ENCODE peak calls at places on chromosomes 13 and 19, in eight cellular contexts. H, R, U, E, O, K, P and S are unnamed samples.

GRCh38 chr19:11140896-11141295 is 14.7 kb downstream of the SPC24 start:
- DNase-seq in H (no peak), R (no peak), U (no peak), E (no peak), O (no peak), K (no peak), P (no peak), S (no peak)

GRCh38 chr13:86856996-86857395 is 814.2 kb upstream of the SLITRK5 start:
- DNase-seq in H (no peak), R (no peak), U (no peak), E (no peak), O (no peak), K (no peak), P (no peak), S (no peak)

GRCh38 chr19:48379058-48379457 is 12.3 kb downstream of the KDELR1 start:
- DNase-seq in H (no peak), R (no peak), U (no peak), E (no peak), O (no peak), K (no peak), P (no peak), S (no peak)

GRCh38 chr19:34432797-34433196 is 4.6 kb downstream of the UBA2 start:
- DNase-seq in H (no peak), R (peak), U (peak), E (no peak), O (no peak), K (no peak), P (peak), S (no peak)

GRCh38 chr13:31929031-31929770 is 102.4 kb upstream of the FRY start:
- DNase-seq in H (no peak), R (no peak), U (no peak), E (no peak), O (no peak), K (no peak), P (no peak), S (no peak)

GRCh38 chr13:99968521-99969367 is 2.8 kb downstream of the ZIC5 start:
- DNase-seq in H (no peak), R (no peak), U (no peak), E (peak), O (no peak), K (no peak), P (no peak), S (no peak)

GRCh38 chr13:84962141-84962750 is 837.0 kb downstream of the SLITRK6 start:
- DNase-seq in H (no peak), R (no peak), U (no peak), E (no peak), O (no peak), K (peak), P (no peak), S (no peak)

GRCh38 chr19:8079988-8080387 is 27.4 kb downstream of the CCL25 start:
- DNase-seq in H (no peak), R (no peak), U (no peak), E (no peak), O (no peak), K (peak), P (no peak), S (no peak)

GRCh38 chr19:6802336-6803035 is 30.0 kb downstream of the VAV1 start:
- DNase-seq in H (peak), R (peak), U (peak), E (peak), O (peak), K (no peak), P (peak), S (no peak)

GRCh38 chr13:52850396-52851152 is 2.1 kb upstream of the PCDH8 start:
- DNase-seq in H (no peak), R (peak), U (peak), E (peak), O (peak), K (peak), P (peak), S (peak)

GRCh38 chr13:48006396-48006795 is 5.3 kb upstream of the SUCLA2 start:
- DNase-seq in H (no peak), R (no peak), U (no peak), E (no peak), O (no peak), K (no peak), P (no peak), S (no peak)

GRCh38 chr19:49567722-49568454 is 12.5 kb downstream of the NOSIP start:
- DNase-seq in H (peak), R (no peak), U (no peak), E (peak), O (no peak), K (no peak), P (no peak), S (no peak)

GRCh38 chr19:10316229-10317044 is 622 bp upstream of the FDX2 start:
- DNase-seq in H (no peak), R (no peak), U (no peak), E (no peak), O (no peak), K (peak), P (no peak), S (peak)

GRCh38 chr19:17211547-17212446 is 3.4 kb upstream of the USE1 start:
- DNase-seq in H (no peak), R (no peak), U (no peak), E (no peak), O (no peak), K (no peak), P (no peak), S (no peak)

GRCh38 chr19:54792814-54793213 is 10.6 kb upstream of the KIR2DL4 start:
- DNase-seq in H (no peak), R (no peak), U (no peak), E (no peak), O (no peak), K (no peak), P (no peak), S (no peak)

GRCh38 chr19:1794424-1795185 is 17.5 kb downstream of the ATP8B3 start:
- DNase-seq in H (peak), R (no peak), U (no peak), E (no peak), O (no peak), K (no peak), P (no peak), S (no peak)

GRCh38 chr13:20002766-20003165 is 44.2 kb downstream of the ZMYM2 start:
- DNase-seq in H (no peak), R (no peak), U (no peak), E (no peak), O (no peak), K (no peak), P (no peak), S (no peak)

GRCh38 chr19:1001538-1002166 is 1.4 kb downstream of the GRIN3B start:
- DNase-seq in H (peak), R (peak), U (no peak), E (peak), O (no peak), K (peak), P (no peak), S (no peak)

GRCh38 chr19:1038995-1039645 is 787 bp upstream of the ABCA7 start:
- DNase-seq in H (no peak), R (no peak), U (no peak), E (no peak), O (no peak), K (no peak), P (no peak), S (no peak)

GRCh38 chr13:33543089-33543459 is 257.5 kb upstream of the STARD13 start:
- DNase-seq in H (no peak), R (no peak), U (no peak), E (no peak), O (no peak), K (no peak), P (no peak), S (no peak)

GRCh38 chr19:45568732-45569131 is 15.9 kb downstream of the OPA3 start:
- DNase-seq in H (no peak), R (peak), U (no peak), E (no peak), O (no peak), K (no peak), P (no peak), S (no peak)
- H3K27ac ChIP-seq in H (no peak), R (peak), U (peak), E (peak), O (no peak), K (no peak), P (peak), S (peak)

DNA sequence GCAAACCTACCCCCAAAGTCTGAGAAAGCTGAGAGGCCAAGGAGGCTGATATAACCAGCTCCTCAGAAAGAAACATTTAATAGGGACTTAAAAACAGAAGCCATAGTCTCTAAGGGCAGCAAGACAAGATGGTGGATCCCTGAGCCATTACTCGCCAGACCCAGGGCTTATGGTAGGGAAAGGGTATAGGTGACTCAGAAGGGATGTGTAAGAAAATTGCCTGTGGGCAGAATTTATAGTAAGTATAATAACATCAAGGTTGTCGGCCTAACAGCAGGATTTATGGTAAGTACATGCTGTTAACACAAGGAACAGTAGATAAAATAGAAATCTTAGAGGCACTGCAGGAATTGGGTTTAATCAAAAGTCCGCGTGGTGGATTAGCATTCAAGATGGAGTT is 14.7 kb downstream of the KBTBD6 start:
- DNase-seq in H (no peak), R (no peak), U (no peak), E (no peak), O (no peak), K (no peak), P (no peak), S (no peak)
- H3K27ac ChIP-seq in H (no peak), R (no peak), U (no peak), E (no peak), O (no peak), K (no peak), P (no peak), S (no peak)

GRCh38 chr19:41428481-41428859 is 1.3 kb upstream of the B3GNT8 start:
- DNase-seq in H (no peak), R (no peak), U (no peak), E (no peak), O (no peak), K (no peak), P (no peak), S (no peak)

GRCh38 chr19:41430907-41431306 is 3.7 kb upstream of the B3GNT8 start:
- DNase-seq in H (no peak), R (no peak), U (no peak), E (no peak), O (no peak), K (no peak), P (no peak), S (no peak)

GRCh38 chr19:41433171-41433570 is 6.0 kb upstream of the B3GNT8 start:
- DNase-seq in H (no peak), R (no peak), U (no peak), E (no peak), O (no peak), K (peak), P (no peak), S (peak)

GRCh38 chr19:41434450-41434849 is 5.3 kb downstream of the DMAC2 start:
- DNase-seq in H (no peak), R (no peak), U (no peak), E (no peak), O (no peak), K (peak), P (no peak), S (peak)

GRCh38 chr19:41431426-41432386 is 4.5 kb upstream of the B3GNT8 start:
- DNase-seq in H (no peak), R (peak), U (peak), E (no peak), O (no peak), K (no peak), P (peak), S (no peak)
- H3K27ac ChIP-seq in H (no peak), R (peak), U (peak), E (no peak), O (peak), K (no peak), P (peak), S (no peak)

GRCh38 chr19:3683866-3684816 is 16.1 kb downstream of the PIP5K1C start:
- DNase-seq in H (no peak), R (no peak), U (no peak), E (no peak), O (no peak), K (peak), P (no peak), S (no peak)
- H3K27ac ChIP-seq in H (no peak), R (peak), U (peak), E (peak), O (no peak), K (no peak), P (peak), S (no peak)

GRCh38 chr19:18609717-18610051 is 3.0 kb upstream of the TMEM59L start:
- DNase-seq in H (no peak), R (no peak), U (no peak), E (no peak), O (no peak), K (no peak), P (no peak), S (no peak)

GRCh38 chr19:18612051-18612771 is 459 bp upstream of the TMEM59L start:
- DNase-seq in H (no peak), R (no peak), U (no peak), E (no peak), O (no peak), K (no peak), P (no peak), S (no peak)

GRCh38 chr19:18610245-18610555 is 2.5 kb upstream of the TMEM59L start:
- DNase-seq in H (no peak), R (no peak), U (no peak), E (no peak), O (no peak), K (no peak), P (no peak), S (no peak)

GRCh38 chr19:18611327-18612050 is 1.2 kb upstream of the TMEM59L start:
- DNase-seq in H (no peak), R (no peak), U (no peak), E (no peak), O (no peak), K (no peak), P (no peak), S (no peak)

DNA sequence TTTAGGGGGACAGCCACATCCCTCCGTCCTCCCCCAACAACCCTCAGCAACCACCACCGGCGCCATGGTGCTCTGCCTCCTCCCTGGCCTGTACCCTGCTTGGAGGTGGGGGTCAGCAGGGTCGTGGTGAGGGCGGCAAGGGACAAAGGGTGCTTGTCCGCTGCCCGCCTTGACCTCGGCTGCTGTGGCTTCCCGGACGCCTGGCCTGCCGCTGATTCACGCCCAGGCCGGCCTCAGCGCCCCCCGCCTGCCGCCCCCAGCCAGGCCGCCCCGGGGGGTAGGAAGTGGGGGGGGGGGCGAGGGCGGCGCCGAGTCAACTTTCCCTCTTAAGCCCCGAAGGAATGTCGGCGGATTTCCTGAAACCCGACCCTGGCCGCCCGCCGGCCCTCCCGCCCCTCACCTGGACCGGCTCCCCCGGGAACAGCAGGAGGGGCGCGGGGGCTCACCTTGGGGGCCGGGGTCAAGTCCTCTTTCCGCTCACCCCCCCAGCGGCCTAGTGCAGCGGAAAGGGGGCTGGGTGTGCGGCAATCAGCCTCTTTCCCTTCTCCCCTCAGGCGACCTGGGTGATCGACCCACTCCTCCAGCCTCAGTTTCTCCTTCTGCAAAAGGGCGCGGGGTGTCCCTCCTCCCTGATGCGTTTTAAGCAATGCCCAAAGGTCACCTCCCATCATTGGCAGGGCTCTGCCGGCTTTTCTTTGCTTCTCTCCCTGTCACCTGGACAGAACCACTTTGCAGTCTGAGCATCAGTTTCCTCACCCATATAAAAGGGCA is 1.9 kb upstream of the TMEM59L start:
- DNase-seq in H (no peak), R (no peak), U (no peak), E (no peak), O (no peak), K (peak), P (no peak), S (peak)
- H3K27ac ChIP-seq in H (no peak), R (no peak), U (no peak), E (no peak), O (no peak), K (no peak), P (no peak), S (no peak)